ENCODE peak calls at places on chromosomes 4 and X, in four cellular contexts. H is effector memory CD4-positive, alpha-beta T cell; E is sigmoid colon; V is body of pancreas. P is an unnamed sample.

GRCh38 chr4:186931519-186931918 is 207.9 kb upstream of the FAT1 start:
- DNase-seq in H (no peak), E (no peak), V (no peak), P (no peak)

GRCh38 chr4:40990899-40991265 is 223.5 kb downstream of the APBB2 start:
- DNase-seq in H (no peak), E (no peak), V (no peak), P (no peak)

GRCh38 chr4:169716677-169717076 is 41.1 kb downstream of the HPF1 start:
- DNase-seq in H (no peak), E (no peak), V (no peak), P (no peak)

GRCh38 chr4:7808752-7809151 is 130.9 kb downstream of the AFAP1 start:
- DNase-seq in H (no peak), E (peak; percentile 36), V (no peak), P (no peak)

GRCh38 chrX:151704023-151704663 is 8.9 kb downstream of the PRRG3 start:
- DNase-seq in H (no peak), E (no peak), V (no peak), P (no peak)

GRCh38 chr4:137454767-137455166 is 77.5 kb downstream of the PCDH18 start:
- DNase-seq in H (no peak), E (no peak), V (no peak), P (no peak)

GRCh38 chrX:40173662-40174593 is 76.2 kb upstream of the BCOR start:
- DNase-seq in H (no peak), E (peak; percentile 81), V (peak; percentile 63), P (peak; percentile 83)

GRCh38 chrX:131081772-131082755 is 23.9 kb downstream of the ARHGAP36 start:
- DNase-seq in H (no peak), E (no peak), V (no peak), P (peak; percentile 35)

GRCh38 chr4:126727461-126727860 is 905.3 kb upstream of the INTU start:
- DNase-seq in H (no peak), E (no peak), V (no peak), P (no peak)

GRCh38 chr4:59704621-59705020 is 1495.5 kb upstream of the ADGRL3 start:
- DNase-seq in H (no peak), E (no peak), V (no peak), P (no peak)

GRCh38 chr4:73446336-73446938 is 10.4 kb downstream of the AFP start:
- DNase-seq in H (no peak), E (no peak), V (peak; percentile 13), P (no peak)

GRCh38 chrX:63506320-63506719 is 155.2 kb upstream of the SPIN4 start:
- DNase-seq in H (no peak), E (no peak), V (no peak), P (no peak)

GRCh38 chr4:72899621-72900020 is 169.9 kb downstream of the COX18 start:
- DNase-seq in H (no peak), E (no peak), V (no peak), P (no peak)

GRCh38 chr4:119093042-119093827 is 42.4 kb upstream of the MYOZ2 start:
- DNase-seq in H (no peak), E (no peak), V (no peak), P (no peak)

GRCh38 chr4:80767944-80768343 is 262.6 kb upstream of the BMP3 start:
- DNase-seq in H (no peak), E (no peak), V (no peak), P (no peak)

GRCh38 chr4:53587123-53587522 is 4.2 kb downstream of the LNX1 start:
- DNase-seq in H (no peak), E (no peak), V (no peak), P (no peak)

GRCh38 chrX:989959-990510 is 222.4 kb downstream of the CRLF2 start:
- DNase-seq in H (peak; percentile 1), E (peak; percentile 96), V (peak; percentile 91), P (peak; percentile 92)

GRCh38 chrX:154484255-154485149 is 1.9 kb downstream of the UBL4A start:
- DNase-seq in H (no peak), E (peak; percentile 62), V (no peak), P (no peak)

GRCh38 chr4:53928825-53929224 is 135.6 kb downstream of the CHIC2 start:
- DNase-seq in H (no peak), E (no peak), V (no peak), P (no peak)

GRCh38 chr4:7034262-7035081 is 8.7 kb upstream of the TADA2B start:
- DNase-seq in H (no peak), E (no peak), V (peak; percentile 76), P (peak; percentile 76)

GRCh38 chr4:55397521-55398321 is 2.0 kb downstream of the TMEM165 start:
- DNase-seq in H (no peak), E (no peak), V (no peak), P (no peak)

GRCh38 chr4:89024051-89024675 is 32.8 kb downstream of the FAM13A start:
- DNase-seq in H (peak; percentile 10), E (peak; percentile 66), V (peak; percentile 75), P (peak; percentile 52)

GRCh38 chrX:40146471-40147398 is 49.0 kb upstream of the BCOR start:
- DNase-seq in H (no peak), E (peak; percentile 75), V (peak; percentile 51), P (peak; percentile 85)

GRCh38 chrX:150566734-150567182 is 1.7 kb upstream of the MTM1 start:
- DNase-seq in H (no peak), E (no peak), V (no peak), P (no peak)

DNA sequence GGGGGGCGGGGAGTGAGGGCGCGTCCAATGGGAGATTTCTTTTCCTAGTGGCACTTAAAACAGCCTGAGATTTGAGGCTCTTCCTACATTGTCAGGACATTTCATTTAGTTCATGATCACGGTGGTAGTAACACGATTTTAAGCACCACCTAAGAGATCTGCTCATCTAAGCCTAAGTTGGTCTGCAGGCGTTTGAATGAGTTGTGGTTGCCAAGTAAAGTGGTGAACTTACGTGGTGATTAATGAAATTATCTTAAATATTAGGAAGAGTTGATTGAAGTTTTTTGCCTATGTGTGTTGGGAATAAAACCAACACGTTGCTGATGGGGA is 1.1 kb downstream of the HTT start:
- DNase-seq in H (no peak), E (no peak), V (no peak), P (no peak)
- H3K4me1 ChIP-seq in H (peaks cover 6% of the 10 kb centered on the region), E (peaks cover 23% of the 10 kb centered on the region), V (peaks cover 26% of the 10 kb centered on the region), P (peaks cover 24% of the 10 kb centered on the region)

DNA sequence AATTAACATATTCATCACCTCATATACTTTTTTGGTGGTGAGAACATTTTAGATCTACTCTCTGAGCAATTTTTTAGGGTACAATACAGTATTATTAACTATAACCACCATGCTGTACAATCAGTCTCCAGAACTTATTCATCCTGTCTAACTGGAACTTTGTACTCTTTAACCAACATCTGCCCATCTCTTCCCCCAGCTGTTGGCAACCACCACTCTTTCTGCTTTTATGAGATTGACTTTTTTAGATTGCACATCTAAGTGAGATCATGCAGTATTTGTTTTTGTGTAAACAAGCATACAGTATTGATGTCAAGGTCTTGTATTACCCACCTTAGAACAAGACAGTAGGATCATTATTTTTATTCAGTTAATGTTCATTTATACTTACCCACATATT is 516.8 kb downstream of the RPA4 start:
- DNase-seq in H (no peak), E (no peak), V (no peak), P (no peak)
- H3K4me1 ChIP-seq in H (no peaks in the 10 kb centered on the region), E (no peaks in the 10 kb centered on the region), V (no peaks in the 10 kb centered on the region), P (no peaks in the 10 kb centered on the region)

DNA sequence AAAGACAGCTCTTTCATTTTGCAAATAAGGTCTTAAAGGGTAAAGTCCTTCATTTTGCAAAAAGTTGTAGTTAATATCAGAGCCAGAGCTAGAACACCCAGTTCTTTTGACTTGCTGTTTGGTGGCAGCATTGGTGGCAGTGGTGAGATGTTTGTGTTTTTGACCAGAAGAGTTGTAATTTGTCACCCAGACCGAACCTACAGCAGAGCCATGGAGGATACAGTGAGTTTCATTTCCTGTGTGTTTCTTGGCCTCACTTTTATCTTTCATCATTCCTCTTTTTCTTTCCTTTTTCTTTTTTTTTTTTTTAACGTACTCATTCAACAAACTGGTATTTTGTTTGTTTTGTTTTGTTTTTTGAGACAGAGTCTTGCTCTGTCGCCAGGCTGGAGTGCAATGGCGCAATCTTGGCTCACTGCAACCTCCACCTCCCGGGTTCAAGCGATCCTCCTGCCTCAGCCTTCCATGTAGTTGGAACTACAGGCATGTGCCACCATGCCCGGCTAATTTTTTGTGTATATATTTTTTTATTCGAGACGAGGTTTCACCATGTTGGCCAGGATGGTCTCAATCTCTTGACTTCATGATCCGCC is 116.4 kb downstream of the AFF1 start:
- DNase-seq in H (no peak), E (no peak), V (no peak), P (no peak)
- H3K4me1 ChIP-seq in H (no peaks in the 10 kb centered on the region), E (peaks cover 81% of the 10 kb centered on the region), V (peaks cover 63% of the 10 kb centered on the region), P (peaks cover 44% of the 10 kb centered on the region)

GRCh38 chr4:152289963-152290362 is 245.9 kb downstream of the FBXW7 start:
- DNase-seq in H (no peak), E (no peak), V (no peak), P (no peak)

GRCh38 chr4:152294331-152294730 is 241.6 kb downstream of the FBXW7 start:
- DNase-seq in H (no peak), E (no peak), V (no peak), P (no peak)

GRCh38 chr4:152293527-152293926 is 242.4 kb downstream of the FBXW7 start:
- DNase-seq in H (no peak), E (no peak), V (no peak), P (no peak)

DNA sequence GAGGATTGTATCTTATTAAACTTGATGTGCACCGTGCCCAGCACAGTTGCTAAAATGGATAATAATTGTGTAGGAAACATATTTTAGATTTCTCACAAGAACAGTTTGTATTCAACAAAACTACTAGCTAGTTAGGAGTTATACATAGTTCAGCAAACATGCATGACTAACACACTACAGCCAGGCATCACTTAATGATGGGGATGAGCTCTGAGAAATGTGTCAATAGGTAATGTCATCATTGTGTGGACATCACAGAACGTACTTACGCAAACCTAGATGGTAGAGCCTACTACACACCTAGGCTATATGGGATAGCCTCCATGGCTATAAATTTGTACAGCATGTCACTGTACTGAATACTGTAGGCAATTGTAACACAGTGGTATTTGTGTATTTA is 245.4 kb downstream of the FBXW7 start:
- DNase-seq in H (no peak), E (no peak), V (no peak), P (no peak)
- H3K4me1 ChIP-seq in H (no peaks in the 10 kb centered on the region), E (no peaks in the 10 kb centered on the region), V (no peaks in the 10 kb centered on the region), P (no peaks in the 10 kb centered on the region)

DNA sequence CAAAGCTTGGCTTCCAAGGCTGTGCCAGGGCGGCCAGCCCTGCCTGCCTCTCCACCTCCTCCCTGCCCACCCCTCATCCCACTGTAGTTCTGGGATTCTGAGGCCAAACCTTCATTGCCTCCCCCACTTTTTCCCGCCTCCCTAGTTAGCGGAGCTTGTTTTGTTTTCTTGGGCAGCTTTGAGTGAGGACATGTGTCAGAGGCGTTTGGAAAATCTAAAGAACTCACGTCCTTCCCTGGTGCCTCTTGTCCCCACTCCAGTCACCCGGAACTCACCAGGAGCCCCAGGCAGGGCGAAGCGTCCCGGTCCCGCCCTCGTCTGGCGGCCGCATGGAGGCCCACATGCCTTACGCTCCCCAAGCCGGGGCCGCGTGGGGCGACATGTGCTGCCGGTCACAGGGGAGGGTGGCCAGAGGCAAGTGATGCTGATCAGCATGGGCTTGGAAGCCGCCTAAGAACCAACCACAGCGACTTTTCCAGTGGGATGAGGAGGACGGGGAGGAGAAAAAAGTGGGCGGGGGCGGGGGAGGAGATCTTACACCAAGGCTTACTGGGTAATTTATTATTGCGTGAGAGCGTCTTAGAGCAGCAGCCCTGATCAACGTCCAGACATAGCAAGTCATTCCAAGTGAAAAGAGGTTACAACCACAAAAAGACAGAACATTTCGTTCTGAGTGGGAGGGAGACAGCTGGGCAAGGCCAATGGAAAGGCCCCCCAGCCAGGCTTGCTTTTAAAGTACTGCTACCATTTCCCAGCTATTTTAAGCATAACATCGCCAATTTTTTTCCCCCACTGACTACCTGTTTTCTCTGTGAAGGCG is 48.5 kb downstream of the PRPS1 start:
- DNase-seq in H (peak; percentile 15), E (peak; percentile 94), V (peak; percentile 83), P (peak; percentile 96)
- H3K4me1 ChIP-seq in H (peaks cover 60% of the 10 kb centered on the region), E (peaks cover 6% of the 10 kb centered on the region), V (peaks cover 42% of the 10 kb centered on the region), P (peaks cover 60% of the 10 kb centered on the region)

GRCh38 chrX:136191171-136191570 is 43.8 kb downstream of the FHL1 start:
- DNase-seq in H (no peak), E (no peak), V (no peak), P (no peak)
- H3K4me1 ChIP-seq in H (peaks cover 8% of the 10 kb centered on the region), E (peaks cover 35% of the 10 kb centered on the region), V (no peaks in the 10 kb centered on the region), P (peaks cover 15% of the 10 kb centered on the region)